ENCODE peak calls at places on chromosome 21, in seven cellular contexts. S is NCI-H2107; A is activated CD4-positive, alpha-beta T cell treated with anti-CD3 and anti-CD28 coated beads, Interleukin-2, amount 10 ng/mL, durations not matched to agents 7 days and 5 days; H is CD8-positive, alpha-beta memory T cell; M is ACHN; W is left lung; G is WTC11. V is an unnamed sample.

GRCh38 chr21:43591468-43592050 is 67.7 kb downstream of the HSF2BP start:
- DNase-seq in S (no peak), A (no peak), H (no peak), M (no peak), W (no peak), G (no peak), V (peak; percentile 30)

GRCh38 chr21:29193907-29194306 is 63.5 kb downstream of the MAP3K7CL start:
- DNase-seq in S (no peak), A (no peak), H (no peak), M (no peak), W (no peak), G (no peak), V (peak; percentile 66)

GRCh38 chr21:41927727-41928409 is 25.9 kb downstream of the C2CD2 start:
- DNase-seq in S (no peak), A (peak; percentile 20), H (no peak), M (no peak), W (peak; percentile 67), G (no peak), V (peak; percentile 75)

GRCh38 chr21:41806773-41807172 is 39.9 kb upstream of the RIPK4 start:
- DNase-seq in S (no peak), A (no peak), H (no peak), M (no peak), W (no peak), G (no peak), V (no peak)

GRCh38 chr21:37266515-37267221 is 466 bp downstream of the VPS26C start:
- DNase-seq in S (peak; percentile 74), A (no peak), H (no peak), M (peak; percentile 40), W (peak; percentile 92), G (peak; percentile 67), V (peak; percentile 22)

GRCh38 chr21:45146301-45146700 is 71.9 kb downstream of the ADARB1 start:
- DNase-seq in S (no peak), A (no peak), H (no peak), M (no peak), W (peak; percentile 48), G (no peak), V (no peak)

GRCh38 chr21:25836396-25836795 is 101.6 kb downstream of the GABPA start:
- DNase-seq in S (no peak), A (no peak), H (no peak), M (no peak), W (no peak), G (no peak), V (no peak)

GRCh38 chr21:16751705-16752104 is 761.1 kb upstream of the CXADR start:
- DNase-seq in S (no peak), A (no peak), H (no peak), M (no peak), W (no peak), G (no peak), V (no peak)

GRCh38 chr21:21029159-21029558 is 30.9 kb downstream of the NCAM2 start:
- DNase-seq in S (no peak), A (no peak), H (no peak), M (no peak), W (no peak), G (no peak), V (peak; percentile 43)

GRCh38 chr21:18913914-18914313 is 510.3 kb upstream of the TMPRSS15 start:
- DNase-seq in S (no peak), A (no peak), H (no peak), M (no peak), W (peak; percentile 17), G (peak; percentile 16), V (no peak)

GRCh38 chr21:45444385-45444784 is 39.4 kb downstream of the COL18A1 start:
- DNase-seq in S (no peak), A (no peak), H (no peak), M (no peak), W (peak; percentile 49), G (no peak), V (no peak)

GRCh38 chr21:46633561-46633960 is 1.9 kb upstream of the PRMT2 start:
- DNase-seq in S (no peak), A (peak; percentile 70), H (no peak), M (no peak), W (no peak), G (no peak), V (no peak)

GRCh38 chr21:28828981-28829380 is 163.7 kb downstream of the LTN1 start:
- DNase-seq in S (no peak), A (no peak), H (no peak), M (no peak), W (no peak), G (no peak), V (no peak)

GRCh38 chr21:35316933-35317332 is 267.8 kb upstream of the RUNX1 start:
- DNase-seq in S (no peak), A (no peak), H (no peak), M (no peak), W (no peak), G (no peak), V (no peak)

GRCh38 chr21:45287438-45288391 is at the start of gene POFUT2:
- DNase-seq in S (peak; percentile 98), A (peak; percentile 98), H (peak; percentile 99), M (peak; percentile 90), W (peak; percentile 99), G (peak; percentile 98), V (peak; percentile 90)

V was measured in SK-MEL-5.